ENCODE peak calls at places on chromosome 5, in seven cellular contexts. B is CD4-positive, CD25-positive, alpha-beta regulatory T cell; A is activated gamma-delta T cell treated with Interleukin-2 at 50 U/mL for 16 hours; F is NCI-H1417; T is A172; J is left cardiac atrium; R is epithelial cell of prostate. Z is an unnamed sample.

GRCh38 chr5:122263352-122264030 is 48.5 kb upstream of the SNCAIP start:
- DNase-seq in B (no peak), A (no peak), F (no peak), T (peak; percentile 42), J (no peak), R (no peak), Z (no peak)

GRCh38 chr5:178083942-178084341 is 29.4 kb upstream of the N4BP3 start:
- DNase-seq in B (no peak), A (no peak), F (no peak), T (no peak), J (no peak), R (no peak), Z (no peak)

GRCh38 chr5:6166698-6167394 is 211.5 kb downstream of the MED10 start:
- DNase-seq in B (peak; percentile 0), A (no peak), F (no peak), T (no peak), J (no peak), R (no peak), Z (no peak)

GRCh38 chr5:132905938-132906337 is 32.5 kb downstream of the LEAP2 start:
- DNase-seq in B (no peak), A (no peak), F (no peak), T (no peak), J (no peak), R (peak; percentile 73), Z (no peak)

GRCh38 chr5:40446910-40447309 is 232.8 kb upstream of the PTGER4 start:
- DNase-seq in B (no peak), A (no peak), F (no peak), T (peak; percentile 92), J (no peak), R (peak; percentile 82), Z (no peak)

GRCh38 chr5:132961887-132962286 is 1.5 kb downstream of the AFF4 start:
- DNase-seq in B (peak; percentile 6), A (no peak), F (no peak), T (peak; percentile 40), J (no peak), R (no peak), Z (no peak)

GRCh38 chr5:72955143-72955767 is 586 bp upstream of the FCHO2 start:
- DNase-seq in B (no peak), A (no peak), F (no peak), T (no peak), J (peak; percentile 91), R (no peak), Z (no peak)

GRCh38 chr5:169716287-169716686 is 79.2 kb downstream of the DOCK2 start:
- DNase-seq in B (no peak), A (no peak), F (no peak), T (peak; percentile 33), J (no peak), R (no peak), Z (no peak)

GRCh38 chr5:167653645-167654106 is 637.8 kb upstream of the WWC1 start:
- DNase-seq in B (no peak), A (no peak), F (no peak), T (peak; percentile 32), J (no peak), R (no peak), Z (no peak)

GRCh38 chr5:40383719-40384651 is 295.7 kb upstream of the PTGER4 start:
- DNase-seq in B (peak; percentile 76), A (no peak), F (no peak), T (peak; percentile 21), J (no peak), R (no peak), Z (no peak)

GRCh38 chr5:44952376-44952775 is 143.6 kb downstream of the MRPS30 start:
- DNase-seq in B (peak; percentile 12), A (no peak), F (peak; percentile 33), T (peak; percentile 57), J (no peak), R (no peak), Z (no peak)

GRCh38 chr5:25095261-25095660 is 450.5 kb upstream of the CDH10 start:
- DNase-seq in B (no peak), A (no peak), F (no peak), T (peak; percentile 43), J (no peak), R (no peak), Z (no peak)

GRCh38 chr5:9976621-9977020 is 273.1 kb downstream of the ATPSCKMT start:
- DNase-seq in B (no peak), A (no peak), F (no peak), T (no peak), J (no peak), R (no peak), Z (no peak)

GRCh38 chr5:41465493-41466171 is 44.8 kb downstream of the PLCXD3 start:
- DNase-seq in B (no peak), A (no peak), F (no peak), T (no peak), J (no peak), R (no peak), Z (no peak)

GRCh38 chr5:147576646-147577535 is 67.0 kb upstream of the DPYSL3 start:
- DNase-seq in B (peak; percentile 5), A (peak; percentile 5), F (no peak), T (peak; percentile 46), J (peak; percentile 53), R (no peak), Z (no peak)

GRCh38 chr5:172104801-172105701 is 83.0 kb downstream of the STK10 start:
- DNase-seq in B (no peak), A (no peak), F (no peak), T (no peak), J (no peak), R (no peak), Z (no peak)

GRCh38 chr5:77972545-77973252 is 196.6 kb upstream of the TBCA start:
- DNase-seq in B (peak; percentile 24), A (no peak), F (peak; percentile 47), T (no peak), J (no peak), R (no peak), Z (no peak)

GRCh38 chr5:112917453-112918005 is 4.5 kb downstream of the REEP5 start:
- DNase-seq in B (peak; percentile 51), A (no peak), F (no peak), T (no peak), J (no peak), R (no peak), Z (no peak)

GRCh38 chr5:154753792-154754191 is 1.4 kb upstream of the LARP1 start:
- DNase-seq in B (no peak), A (no peak), F (no peak), T (no peak), J (peak; percentile 80), R (no peak), Z (no peak)

GRCh38 chr5:179128976-179129375 is 68.8 kb downstream of the ZNF354C start:
- DNase-seq in B (no peak), A (no peak), F (no peak), T (no peak), J (no peak), R (no peak), Z (no peak)

GRCh38 chr5:172607213-172607793 is 33.8 kb upstream of the NEURL1B start:
- DNase-seq in B (no peak), A (no peak), F (no peak), T (no peak), J (peak; percentile 74), R (no peak), Z (no peak)

GRCh38 chr5:153813871-153814270 is 224.8 kb downstream of the FAM114A2 start:
- DNase-seq in B (no peak), A (no peak), F (no peak), T (no peak), J (no peak), R (no peak), Z (no peak)

GRCh38 chr5:141121563-141121962 is at the start of gene PCDHB4:
- DNase-seq in B (no peak), A (no peak), F (no peak), T (no peak), J (peak; percentile 24), R (no peak), Z (no peak)

GRCh38 chr5:53783624-53784228 is 223.3 kb downstream of the NDUFS4 start:
- DNase-seq in B (no peak), A (no peak), F (no peak), T (no peak), J (no peak), R (no peak), Z (no peak)

GRCh38 chr5:141866111-141866510 is 12.1 kb downstream of the PCDH1 start:
- DNase-seq in B (no peak), A (no peak), F (no peak), T (no peak), J (no peak), R (peak; percentile 82), Z (no peak)

GRCh38 chr5:122951658-122952057 is 84.9 kb downstream of the PPIC start:
- DNase-seq in B (no peak), A (no peak), F (no peak), T (no peak), J (no peak), R (no peak), Z (no peak)

GRCh38 chr5:53109041-53109435 is 519 bp downstream of the MOCS2 start:
- DNase-seq in B (no peak), A (no peak), F (no peak), T (peak; percentile 8), J (no peak), R (no peak), Z (no peak)

GRCh38 chr5:53067641-53068040 is 41.9 kb downstream of the MOCS2 start:
- DNase-seq in B (no peak), A (no peak), F (no peak), T (no peak), J (no peak), R (no peak), Z (no peak)

GRCh38 chr5:133688386-133688785 is 76.0 kb upstream of the FSTL4 start:
- DNase-seq in B (peak; percentile 23), A (no peak), F (no peak), T (peak; percentile 34), J (no peak), R (no peak), Z (no peak)

GRCh38 chr5:9059920-9060691 is 485.8 kb downstream of the SEMA5A start:
- DNase-seq in B (no peak), A (no peak), F (no peak), T (peak; percentile 97), J (no peak), R (peak; percentile 89), Z (no peak)

GRCh38 chr5:120413706-120414105 is 50.4 kb upstream of the PRR16 start:
- DNase-seq in B (no peak), A (no peak), F (no peak), T (peak; percentile 81), J (no peak), R (no peak), Z (no peak)